ENCODE peak calls at places on chromosomes 1 and 21, in five cellular contexts. V is activated CD4-positive, alpha-beta T cell treated with anti-CD3 and anti-CD28 coated beads for 24 hours; I is GM12865; G is brain microvascular endothelial cell; E is COLO829. M is an unnamed sample.

GRCh38 chr1:85577421-85578320 is 2.9 kb upstream of the CCN1 start:
- DNase-seq in G (peak; percentile 83), V (no peak), I (no peak), E (no peak), M (no peak)

GRCh38 chr1:115713906-115714305 is 54.6 kb downstream of the CASQ2 start:
- DNase-seq in I (no peak), V (no peak), E (no peak), G (no peak), M (no peak)

GRCh38 chr1:50697440-50698421 is 262.3 kb downstream of the FAF1 start:
- DNase-seq in V (no peak), E (no peak), G (no peak), I (no peak), M (no peak)

GRCh38 chr1:1754051-1754815 is 24.0 kb downstream of the NADK start:
- DNase-seq in V (no peak), E (no peak), G (no peak), I (no peak), M (no peak)

GRCh38 chr1:6486433-6487011 is 4.9 kb downstream of the PLEKHG5 start:
- DNase-seq in I (peak; percentile 83), G (peak; percentile 81), E (peak; percentile 81), V (peak; percentile 80), M (peak; percentile 67)

GRCh38 chr1:170664828-170665617 is 1.1 kb downstream of the PRRX1 start:
- DNase-seq in I (peak; percentile 8), G (peak; percentile 52), E (no peak), V (no peak), M (no peak)

GRCh38 chr1:91806146-91806545 is 79.8 kb downstream of the TGFBR3 start:
- DNase-seq in I (no peak), V (no peak), G (no peak), E (no peak), M (no peak)

GRCh38 chr1:156836041-156836654 is 19.5 kb upstream of the SH2D2A start:
- DNase-seq in G (no peak), I (peak; percentile 85), E (no peak), V (no peak), M (no peak)

GRCh38 chr1:228453614-228454013 is 33.6 kb upstream of the RNF187 start:
- DNase-seq in V (no peak), E (no peak), I (no peak), G (no peak), M (no peak)

GRCh38 chr1:172970186-172970585 is 80.6 kb downstream of the TNFSF18 start:
- DNase-seq in V (no peak), G (no peak), I (no peak), E (peak; percentile 63), M (no peak)

GRCh38 chr21:35559128-35559831 is 501.0 kb downstream of the SETD4 start:
- DNase-seq in E (no peak), V (no peak), I (no peak), G (peak; percentile 99), M (peak; percentile 20)

GRCh38 chr1:210558302-210558701 is 229.6 kb downstream of the HHAT start:
- DNase-seq in I (no peak), E (no peak), V (no peak), G (peak; percentile 45), M (no peak)

GRCh38 chr1:8663090-8663802 is 154.2 kb downstream of the RERE start:
- DNase-seq in G (no peak), E (peak; percentile 47), V (no peak), I (no peak), M (no peak)

GRCh38 chr1:60984066-60984799 is 98.1 kb upstream of the NFIA start:
- DNase-seq in G (peak; percentile 58), I (no peak), V (no peak), E (no peak), M (no peak)

GRCh38 chr1:92030701-92031107 is 919 bp downstream of the EPHX4 start:
- DNase-seq in I (no peak), V (no peak), E (peak; percentile 1), G (no peak), M (no peak)

GRCh38 chr1:15610167-15610566 is 7.1 kb upstream of the DDI2 start:
- DNase-seq in I (no peak), G (no peak), E (no peak), V (no peak), M (no peak)

GRCh38 chr1:182704677-182705076 is 20.3 kb upstream of the RGS8 start:
- DNase-seq in I (no peak), E (no peak), G (no peak), V (no peak), M (no peak)

GRCh38 chr1:116097600-116097999 is 13.6 kb upstream of the MAB21L3 start:
- DNase-seq in I (no peak), V (no peak), E (no peak), G (no peak), M (no peak)

GRCh38 chr1:55635856-55636255 is 420.7 kb upstream of the USP24 start:
- DNase-seq in E (no peak), G (no peak), V (no peak), I (no peak), M (no peak)

GRCh38 chr1:45550401-45551305 is at the start of gene AKR1A1:
- DNase-seq in V (peak; percentile 81), G (peak; percentile 79), I (peak; percentile 94), E (peak; percentile 82), M (peak; percentile 88)

GRCh38 chr1:183039985-183040447 is 16.8 kb downstream of the LAMC1 start:
- DNase-seq in I (peak; percentile 47), E (peak; percentile 71), G (peak; percentile 91), V (no peak), M (peak; percentile 88)

GRCh38 chr1:196115641-196116040 is 492.6 kb downstream of the KCNT2 start:
- DNase-seq in V (no peak), I (no peak), E (peak; percentile 60), G (peak; percentile 79), M (no peak)